ENCODE peak calls at places on chromosomes 5 and 9, in nine cellular contexts. S is NCI-H1417; T is GM12891; D is IMR-90; O is NCI-H2029 treated with DMSO at 0.1 percent for 48 hours; P is astrocyte of the hippocampus; X is AG20443; J is stimulated activated CD4-positive, alpha-beta T cell treated with anti-CD3 and anti-CD28 coated beads, Interleukin-2, amount 100 ng/mL, for 48 hours; H is heart left ventricle. E is an unnamed sample.

GRCh38 chr5:55360190-55360589 is 52.4 kb downstream of the MTREX start:
- DNase-seq in D (peak), X (no peak), P (no peak), H (no peak), T (no peak), S (no peak), J (no peak), O (no peak), E (peak)

GRCh38 chr5:41876678-41877077 is 6.5 kb upstream of the OXCT1 start:
- DNase-seq in H (no peak), P (no peak), O (no peak), X (no peak), J (no peak), T (no peak), D (no peak), S (peak), E (no peak)

GRCh38 chr9:70510157-70510770 is 95.8 kb upstream of the KLF9 start:
- DNase-seq in J (peak), O (no peak), D (no peak), H (peak), S (peak), P (peak), X (no peak), T (no peak), E (no peak)

GRCh38 chr5:17238521-17239041 is 21.1 kb downstream of the BASP1 start:
- DNase-seq in P (no peak), D (peak), X (peak), S (no peak), O (no peak), H (no peak), T (no peak), J (no peak), E (peak)

GRCh38 chr9:119968837-119969707 is 599.8 kb upstream of the BRINP1 start:
- DNase-seq in D (peak), H (peak), P (peak), X (peak), J (peak), T (peak), O (peak), S (peak), E (peak)

GRCh38 chr9:134968011-134968822 is 50.5 kb upstream of the FCN1 start:
- DNase-seq in H (no peak), S (no peak), P (peak), J (no peak), X (no peak), D (peak), O (no peak), T (no peak), E (no peak)

GRCh38 chr9:124214596-124215550 is 42.9 kb upstream of the NEK6 start:
- DNase-seq in J (no peak), D (no peak), O (no peak), S (no peak), X (peak), T (no peak), P (no peak), H (no peak), E (no peak)

GRCh38 chr9:34332370-34332964 is 3.1 kb downstream of the NUDT2 start:
- DNase-seq in O (peak), T (no peak), S (peak), J (no peak), X (peak), H (no peak), D (peak), P (peak), E (peak)

GRCh38 chr5:59065551-59065950 is 482.7 kb downstream of the RAB3C start:
- DNase-seq in X (peak), T (no peak), P (no peak), O (no peak), D (peak), J (no peak), H (no peak), S (no peak), E (peak)

GRCh38 chr9:16618524-16618923 is 251.9 kb downstream of the BNC2 start:
- DNase-seq in S (no peak), O (no peak), X (no peak), H (no peak), P (no peak), T (no peak), D (no peak), J (no peak), E (no peak)

GRCh38 chr5:133409210-133409674 is 203.1 kb downstream of the FSTL4 start:
- DNase-seq in P (no peak), T (no peak), S (no peak), H (no peak), D (no peak), X (no peak), J (no peak), O (no peak), E (no peak)

GRCh38 chr9:89821081-89821480 is 216.3 kb downstream of the GADD45G start:
- DNase-seq in J (no peak), X (no peak), T (no peak), D (no peak), S (no peak), P (peak), O (no peak), H (no peak), E (no peak)

GRCh38 chr9:123267481-123268239 is 726 bp downstream of the STRBP start:
- DNase-seq in P (peak), H (peak), D (no peak), S (peak), J (no peak), O (no peak), T (no peak), X (no peak), E (no peak)

GRCh38 chr5:98723061-98723460 is 50.4 kb upstream of the RGMB start:
- DNase-seq in S (no peak), T (no peak), O (no peak), H (no peak), J (no peak), D (no peak), X (no peak), P (no peak), E (no peak)

GRCh38 chr9:109640232-109641078 is 139.5 kb upstream of the PALM2AKAP2 start:
- DNase-seq in O (peak), T (no peak), P (peak), H (peak), X (peak), S (peak), D (peak), J (no peak), E (peak)

GRCh38 chr5:448061-448765 is 5.2 kb downstream of the EXOC3 start:
- DNase-seq in O (no peak), D (no peak), S (no peak), H (peak), J (no peak), P (no peak), T (no peak), X (no peak), E (no peak)